ENCODE peak calls at places on chromosomes 11 and 22, in nine cellular contexts. E is A549, L is brain microvascular endothelial cell, F is left ventricle myocardium inferior, A is HL-60, N is tibial artery, X is GM23338, J is mesendoderm, G is OCI-LY7. R is an unnamed sample.

GRCh38 chr11:78907636-78908035 is 333.0 kb upstream of the NARS2 start:
- DNase-seq in E (no peak), L (no peak), F (no peak), A (no peak), N (no peak), X (no peak), J (no peak), G (no peak), R (no peak)

GRCh38 chr11:66996609-66997273 is 21.6 kb downstream of the C11orf86 start:
- DNase-seq in E (no peak), L (peak), F (peak), A (no peak), N (no peak), X (no peak), J (peak), G (no peak), R (no peak)

GRCh38 chr22:48147404-48147803 is 1385.0 kb downstream of the TBC1D22A start:
- DNase-seq in E (no peak), L (no peak), F (no peak), A (no peak), N (no peak), X (peak), J (no peak), G (no peak), R (peak)

GRCh38 chr22:26892401-26893033 is 235.1 kb downstream of the MIAT start:
- DNase-seq in E (no peak), L (no peak), F (no peak), A (no peak), N (no peak), X (no peak), J (no peak), G (no peak), R (peak)

GRCh38 chr11:44264126-44264749 is 45.7 kb downstream of the ALX4 start:
- DNase-seq in E (no peak), L (no peak), F (no peak), A (no peak), N (peak), X (no peak), J (no peak), G (no peak), R (no peak)

GRCh38 chr11:111960916-111961315 is 23.8 kb downstream of the DIXDC1 start:
- DNase-seq in E (no peak), L (no peak), F (no peak), A (no peak), N (no peak), X (peak), J (peak), G (no peak), R (peak)

GRCh38 chr11:100925935-100926334 is 203.7 kb downstream of the PGR start:
- DNase-seq in E (no peak), L (peak), F (no peak), A (no peak), N (no peak), X (no peak), J (no peak), G (no peak), R (no peak)

GRCh38 chr11:122797651-122798050 is 40.6 kb upstream of the CRTAM start:
- DNase-seq in E (no peak), L (no peak), F (no peak), A (no peak), N (no peak), X (no peak), J (no peak), G (no peak), R (no peak)

GRCh38 chr11:19080579-19080993 is 20.1 kb upstream of the MRGPRX2 start:
- DNase-seq in E (no peak), L (no peak), F (no peak), A (no peak), N (no peak), X (no peak), J (no peak), G (no peak), R (no peak)

GRCh38 chr11:122727101-122727929 is 71.8 kb downstream of the UBASH3B start:
- DNase-seq in E (no peak), L (no peak), F (no peak), A (no peak), N (no peak), X (no peak), J (no peak), G (peak), R (no peak)

GRCh38 chr11:62919476-62919875 is 1.7 kb downstream of the CHRM1 start:
- DNase-seq in E (no peak), L (no peak), F (no peak), A (no peak), N (no peak), X (no peak), J (no peak), G (no peak), R (no peak)

GRCh38 chr11:90803781-90804180 is 580.9 kb upstream of the CHORDC1 start:
- DNase-seq in E (no peak), L (no peak), F (no peak), A (no peak), N (no peak), X (no peak), J (no peak), G (no peak), R (no peak)

GRCh38 chr11:75565916-75566762 is 4.1 kb downstream of the SERPINH1 start:
- DNase-seq in E (no peak), L (no peak), F (no peak), A (no peak), N (no peak), X (no peak), J (no peak), G (no peak), R (no peak)

GRCh38 chr11:63212742-63213141 is 30.7 kb downstream of the SLC22A25 start:
- DNase-seq in E (peak), L (peak), F (no peak), A (peak), N (no peak), X (peak), J (peak), G (peak), R (peak)

GRCh38 chr11:27672836-27673464 is 27.3 kb downstream of the BDNF start:
- DNase-seq in E (no peak), L (no peak), F (no peak), A (no peak), N (no peak), X (peak), J (no peak), G (no peak), R (no peak)

GRCh38 chr11:30758012-30758411 is 171.9 kb upstream of the MPPED2 start:
- DNase-seq in E (no peak), L (no peak), F (no peak), A (no peak), N (no peak), X (no peak), J (no peak), G (no peak), R (no peak)

GRCh38 chr11:18013790-18014507 is 1.1 kb upstream of the SERGEF start:
- DNase-seq in E (no peak), L (no peak), F (no peak), A (no peak), N (no peak), X (peak), J (peak), G (peak), R (peak)

GRCh38 chr22:42770941-42771647 is 50.4 kb upstream of the A4GALT start:
- DNase-seq in E (no peak), L (no peak), F (no peak), A (no peak), N (no peak), X (no peak), J (no peak), G (peak), R (no peak)

GRCh38 chr11:120139316-120140069 is 1.6 kb upstream of the TRIM29 start:
- DNase-seq in E (no peak), L (no peak), F (no peak), A (no peak), N (peak), X (no peak), J (no peak), G (no peak), R (peak)

GRCh38 chr11:14423633-14424032 is 64.7 kb upstream of the RRAS2 start:
- DNase-seq in E (no peak), L (peak), F (no peak), A (no peak), N (no peak), X (no peak), J (no peak), G (no peak), R (no peak)

GRCh38 chr22:27881404-27881803 is 37.7 kb downstream of the PITPNB start:
- DNase-seq in E (no peak), L (no peak), F (peak), A (no peak), N (peak), X (no peak), J (no peak), G (no peak), R (no peak)

GRCh38 chr11:95398437-95399112 is 167.6 kb upstream of the SESN3 start:
- DNase-seq in E (no peak), L (peak), F (no peak), A (no peak), N (no peak), X (no peak), J (no peak), G (no peak), R (no peak)

GRCh38 chr11:102552020-102552419 is 21.5 kb upstream of the MMP7 start:
- DNase-seq in E (peak), L (no peak), F (no peak), A (no peak), N (no peak), X (no peak), J (peak), G (no peak), R (no peak)

GRCh38 chr11:119323532-119324033 is 6.7 kb upstream of the MCAM start:
- DNase-seq in E (no peak), L (peak), F (peak), A (no peak), N (peak), X (peak), J (peak), G (peak), R (peak)

GRCh38 chr11:16985297-16985696 is 28.9 kb downstream of the PLEKHA7 start:
- DNase-seq in E (no peak), L (no peak), F (no peak), A (no peak), N (no peak), X (no peak), J (no peak), G (no peak), R (no peak)

GRCh38 chr11:1126491-1126926 is 31.2 kb upstream of the MUC5AC start:
- DNase-seq in E (no peak), L (no peak), F (no peak), A (no peak), N (peak), X (no peak), J (no peak), G (no peak), R (no peak)

GRCh38 chr11:126500981-126501380 is 145.5 kb downstream of the ST3GAL4 start:
- DNase-seq in E (no peak), L (no peak), F (no peak), A (no peak), N (no peak), X (no peak), J (no peak), G (no peak), R (no peak)
- H3K27ac ChIP-seq in E (no peak), L (no peak), F (no peak), A (no peak), N (no peak), X (no peak), J (no peak), G (no peak), R (no peak)

GRCh38 chr22:43996981-43997265 is 27.2 kb upstream of the PARVB start:
- DNase-seq in E (no peak), L (no peak), F (no peak), A (no peak), N (no peak), X (peak), J (peak), G (no peak), R (peak)
- H3K27ac ChIP-seq in E (no peak), L (no peak), F (no peak), A (no peak), N (no peak), X (no peak), J (no peak), G (no peak), R (no peak)

DNA sequence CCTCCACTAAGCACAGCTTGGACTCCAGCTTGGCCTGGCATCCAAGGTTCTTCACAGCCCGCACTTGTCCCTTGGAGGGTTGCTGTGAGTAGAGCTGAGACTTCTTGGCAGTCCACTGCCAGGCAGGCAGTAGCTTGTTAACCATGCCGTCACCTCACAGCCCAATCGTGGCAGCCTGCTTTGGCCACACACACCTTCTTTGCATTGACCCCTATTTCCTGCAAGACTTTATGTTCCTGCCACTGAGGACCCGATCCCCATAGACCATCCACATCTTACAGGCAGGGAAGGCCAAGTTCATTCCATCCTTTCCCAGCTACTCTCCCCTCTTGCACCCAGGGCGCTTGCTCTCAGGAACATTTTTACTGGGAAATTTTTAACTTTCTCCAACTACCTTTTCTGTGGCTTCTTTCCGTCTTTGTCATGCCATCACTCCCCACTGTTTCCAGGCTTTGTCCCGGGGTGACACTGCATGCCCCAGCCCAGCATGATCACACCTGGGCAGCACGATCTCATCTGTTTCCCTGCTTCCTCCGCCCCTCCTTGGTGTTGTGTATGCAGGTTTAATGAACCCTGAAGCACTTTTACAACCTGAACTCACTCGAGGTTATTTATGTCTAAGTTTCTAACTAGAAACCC is 2.6 kb upstream of the PYGM start:
- DNase-seq in E (no peak), L (no peak), F (no peak), A (no peak), N (no peak), X (peak), J (no peak), G (no peak), R (peak)
- H3K27ac ChIP-seq in E (no peak), L (no peak), F (peak), A (peak), N (peak), X (peak), J (no peak), G (peak), R (no peak)

GRCh38 chr22:47034905-47035419 is 272.5 kb downstream of the TBC1D22A start:
- DNase-seq in E (no peak), L (no peak), F (no peak), A (no peak), N (no peak), X (no peak), J (no peak), G (no peak), R (no peak)
- H3K27ac ChIP-seq in E (no peak), L (no peak), F (no peak), A (no peak), N (no peak), X (no peak), J (no peak), G (no peak), R (no peak)

R was measured in endodermal cell.